ENCODE peak calls at places on chromosomes 3 and 15, in six cellular contexts. B is GM12878, D is K562, G is IMR-90, Z is HepG2, K is SK-N-SH. Q is an unnamed sample.

GRCh38 chr15:90190606-90191343 is 10.4 kb upstream of the SEMA4B start:
- DNase-seq in B (no peak), D (peak; percentile 56), G (no peak), Z (no peak), K (no peak), Q (no peak)

GRCh38 chr3:50599716-50600118 is 11.9 kb downstream of the CISH start:
- DNase-seq in B (no peak), D (no peak), G (no peak), Z (no peak), K (no peak), Q (no peak)

GRCh38 chr15:35271371-35272043 is 186.4 kb upstream of the NANOGP8 start:
- DNase-seq in B (no peak), D (no peak), G (peak; percentile 68), Z (no peak), K (no peak), Q (no peak)

GRCh38 chr15:64877435-64877834 is 34.3 kb upstream of the ANKDD1A start:
- DNase-seq in B (no peak), D (no peak), G (no peak), Z (no peak), K (no peak), Q (no peak)

GRCh38 chr3:9501226-9501625 is 52.4 kb downstream of the LHFPL4 start:
- DNase-seq in B (no peak), D (no peak), G (no peak), Z (no peak), K (no peak), Q (no peak)

GRCh38 chr15:65086680-65087111 is 10.2 kb downstream of the KBTBD13 start:
- DNase-seq in B (no peak), D (no peak), G (no peak), Z (no peak), K (peak; percentile 73), Q (peak; percentile 43)

GRCh38 chr15:65460948-65461347 is 38.2 kb upstream of the IGDCC4 start:
- DNase-seq in B (no peak), D (no peak), G (peak; percentile 33), Z (no peak), K (no peak), Q (no peak)

GRCh38 chr15:62392411-62392810 is 227.3 kb upstream of the C2CD4B start:
- DNase-seq in B (no peak), D (peak; percentile 4), G (peak; percentile 53), Z (peak; percentile 75), K (no peak), Q (no peak)

GRCh38 chr3:36380171-36381031 is at the start of gene STAC:
- DNase-seq in B (no peak), D (no peak), G (no peak), Z (no peak), K (peak; percentile 88), Q (peak; percentile 29)

GRCh38 chr3:82354181-82354696 is 592.8 kb upstream of the GBE1 start:
- DNase-seq in B (no peak), D (no peak), G (no peak), Z (no peak), K (no peak), Q (no peak)

GRCh38 chr3:12965999-12966846 is 107.0 kb downstream of the IQSEC1 start:
- DNase-seq in B (no peak), D (no peak), G (no peak), Z (no peak), K (no peak), Q (no peak)

GRCh38 chr3:27658741-27659140 is 63.4 kb downstream of the EOMES start:
- DNase-seq in B (no peak), D (no peak), G (no peak), Z (no peak), K (no peak), Q (no peak)

GRCh38 chr3:8371085-8371551 is 130.5 kb upstream of the LMCD1 start:
- DNase-seq in B (no peak), D (no peak), G (peak; percentile 53), Z (no peak), K (no peak), Q (peak; percentile 4)

GRCh38 chr3:126022741-126023359 is 53.9 kb downstream of the ROPN1B start:
- DNase-seq in B (no peak), D (no peak), G (no peak), Z (no peak), K (no peak), Q (no peak)

GRCh38 chr15:98799991-98800390 is 151.7 kb downstream of the IGF1R start:
- DNase-seq in B (no peak), D (no peak), G (no peak), Z (no peak), K (no peak), Q (no peak)

GRCh38 chr3:143571548-143571947 is 276.7 kb downstream of the SLC9A9 start:
- DNase-seq in B (no peak), D (no peak), G (no peak), Z (no peak), K (no peak), Q (no peak)

GRCh38 chr3:3998140-3998977 is 199.1 kb downstream of the LRRN1 start:
- DNase-seq in B (peak; percentile 11), D (peak; percentile 65), G (no peak), Z (peak; percentile 52), K (peak; percentile 38), Q (no peak)

GRCh38 chr3:196210673-196211556 is at the start of gene ZDHHC19:
- DNase-seq in B (no peak), D (no peak), G (no peak), Z (no peak), K (no peak), Q (no peak)

GRCh38 chr15:73858062-73858461 is 15.3 kb upstream of the TBC1D21 start:
- DNase-seq in B (no peak), D (peak; percentile 43), G (no peak), Z (no peak), K (no peak), Q (no peak)

GRCh38 chr15:71329509-71330260 is 214.4 kb downstream of the THSD4 start:
- DNase-seq in B (no peak), D (no peak), G (peak; percentile 46), Z (no peak), K (no peak), Q (peak; percentile 24)

GRCh38 chr15:61835476-61836106 is 224.7 kb downstream of the VPS13C start:
- DNase-seq in B (no peak), D (peak; percentile 66), G (peak; percentile 48), Z (peak; percentile 35), K (peak; percentile 81), Q (peak; percentile 67)

GRCh38 chr3:157370867-157371266 is 65.8 kb upstream of the PTX3 start:
- DNase-seq in B (no peak), D (no peak), G (no peak), Z (no peak), K (no peak), Q (no peak)

GRCh38 chr15:51629612-51630011 is 7.0 kb upstream of the DMXL2 start:
- DNase-seq in B (no peak), D (no peak), G (no peak), Z (no peak), K (no peak), Q (no peak)

DNA sequence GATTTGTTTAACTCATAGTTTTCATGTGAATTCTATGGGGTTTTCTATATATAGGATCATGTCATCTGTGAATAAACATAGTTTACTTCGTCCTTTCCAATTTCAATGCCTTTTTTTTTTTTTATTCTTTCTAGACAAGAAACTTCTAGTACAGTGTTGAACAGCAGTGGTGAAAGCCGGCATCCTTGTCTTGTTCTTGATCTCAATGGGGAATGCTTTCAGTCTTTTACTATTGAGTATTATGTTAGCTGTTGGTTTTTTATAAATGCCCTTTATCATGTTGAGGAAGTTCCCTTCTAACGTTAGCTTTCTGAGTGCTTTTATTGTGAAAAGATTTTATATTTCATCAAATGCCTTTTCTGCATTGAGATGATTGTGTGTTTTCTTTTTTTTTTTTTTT is 69.0 kb downstream of the SLMAP start:
- DNase-seq in B (no peak), D (no peak), G (no peak), Z (no peak), K (no peak), Q (no peak)
- TF ChIP-seq CTCF in B (no peak), D (no peak), G (no peak), Z (no peak), K (no peak), Q (no peak)

GRCh38 chr3:151008699-151009098 is 36.2 kb upstream of the CLRN1 start:
- DNase-seq in B (no peak), D (no peak), G (peak; percentile 66), Z (no peak), K (peak; percentile 8), Q (peak; percentile 33)
- TF ChIP-seq SMC3 in B (no peak), D (no peak), G (peak; percentile 64), Z (no peak), K (peak; percentile 34), Q (no peak)

GRCh38 chr3:112653881-112654300 is 12.9 kb upstream of the CCDC80 start:
- DNase-seq in B (no peak), D (no peak), G (peak; percentile 98), Z (no peak), K (no peak), Q (peak; percentile 77)

GRCh38 chr3:112654492-112654891 is 13.5 kb upstream of the CCDC80 start:
- DNase-seq in B (no peak), D (no peak), G (peak; percentile 34), Z (no peak), K (no peak), Q (no peak)

GRCh38 chr3:112653209-112653871 is 12.4 kb upstream of the CCDC80 start:
- DNase-seq in B (no peak), D (no peak), G (peak; percentile 98), Z (no peak), K (no peak), Q (peak; percentile 97)

GRCh38 chr3:112656045-112656444 is 15.1 kb upstream of the CCDC80 start:
- DNase-seq in B (no peak), D (no peak), G (peak; percentile 41), Z (no peak), K (no peak), Q (no peak)

DNA sequence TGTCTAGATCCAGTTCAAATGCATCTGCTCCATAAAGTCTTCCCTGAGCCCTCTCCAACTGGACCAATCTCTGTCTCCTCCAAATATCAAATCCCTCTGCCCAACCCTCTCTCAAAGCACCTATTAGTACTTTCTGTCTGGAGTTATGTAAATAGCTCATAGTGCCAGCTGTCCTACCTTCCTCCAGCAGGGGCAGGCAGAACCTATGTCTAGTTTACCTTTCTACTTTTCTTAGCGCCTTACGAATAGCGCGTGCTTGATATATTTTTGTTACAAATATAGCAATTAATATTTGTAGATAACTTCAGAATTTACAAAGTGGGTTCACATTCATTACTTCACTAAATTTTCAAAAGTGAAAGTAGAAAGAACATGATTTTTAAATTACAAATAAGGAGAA is 14.0 kb upstream of the CCDC80 start:
- DNase-seq in B (no peak), D (no peak), G (no peak), Z (no peak), K (no peak), Q (no peak)
- TF ChIP-seq CTCF in B (no peak), D (no peak), G (peak; percentile 17), Z (no peak), K (peak; percentile 51), Q (no peak)

GRCh38 chr3:124882749-124883148 is 4.4 kb downstream of the ITGB5 start:
- DNase-seq in B (no peak), D (no peak), G (peak; percentile 12), Z (no peak), K (no peak), Q (no peak)

GRCh38 chr3:124877617-124878016 is 9.5 kb downstream of the ITGB5 start:
- DNase-seq in B (no peak), D (no peak), G (no peak), Z (peak; percentile 41), K (no peak), Q (no peak)

GRCh38 chr3:124879395-124879723 is 7.8 kb downstream of the ITGB5 start:
- DNase-seq in B (no peak), D (no peak), G (no peak), Z (no peak), K (no peak), Q (no peak)

GRCh38 chr3:124881976-124882697 is 5.0 kb downstream of the ITGB5 start:
- DNase-seq in B (no peak), D (no peak), G (no peak), Z (no peak), K (no peak), Q (no peak)

GRCh38 chr3:124878561-124879394 is 8.4 kb downstream of the ITGB5 start:
- DNase-seq in B (no peak), D (peak; percentile 84), G (peak; percentile 95), Z (peak; percentile 93), K (no peak), Q (peak; percentile 98)
- TF ChIP-seq SMC3 in B (no peak), D (no peak), G (no peak), Z (no peak), K (no peak), Q (no peak)